ENCODE peak calls at places on chromosomes 3 and 15, in nine cellular contexts. Y, L, I, O, P, W, C, U and Z are unnamed samples.

GRCh38 chr3:183862610-183863009 is 22.1 kb downstream of the PARL start:
- DNase-seq in W (no peak), L (no peak), P (no peak), O (no peak), C (no peak), Y (no peak), U (no peak), I (no peak), Z (no peak)

GRCh38 chr15:87369269-87369668 is 887.3 kb downstream of the NTRK3 start:
- DNase-seq in L (peak; percentile 70), U (no peak), Y (peak; percentile 76), P (no peak), O (no peak), C (no peak), W (no peak), I (no peak), Z (peak; percentile 5)

GRCh38 chr3:157136647-157137387 is 23.1 kb downstream of the CCNL1 start:
- DNase-seq in W (no peak), L (peak; percentile 23), C (peak; percentile 63), Y (no peak), I (no peak), O (no peak), U (no peak), P (no peak), Z (no peak)

GRCh38 chr3:27713066-27713400 is 9.1 kb downstream of the EOMES start:
- DNase-seq in C (no peak), Y (no peak), O (no peak), P (no peak), I (no peak), U (no peak), W (no peak), L (no peak), Z (no peak)

GRCh38 chr3:127256872-127257271 is 31.0 kb downstream of the PRR20G start:
- DNase-seq in C (no peak), U (no peak), I (no peak), W (no peak), Y (no peak), P (no peak), L (no peak), O (no peak), Z (no peak)

GRCh38 chr3:184259878-184260570 is 1.3 kb downstream of the CAMK2N2 start:
- DNase-seq in C (peak; percentile 19), I (no peak), L (peak; percentile 86), P (no peak), Y (peak; percentile 66), U (no peak), W (peak; percentile 59), O (no peak), Z (peak; percentile 12)

GRCh38 chr3:12194669-12195161 is 36.0 kb upstream of the TIMP4 start:
- DNase-seq in C (peak; percentile 86), W (no peak), L (no peak), I (no peak), P (no peak), O (no peak), Y (peak; percentile 66), U (no peak), Z (peak; percentile 59)

GRCh38 chr3:183308746-183309145 is 55.7 kb downstream of the B3GNT5 start:
- DNase-seq in C (no peak), L (no peak), P (no peak), O (no peak), W (no peak), Y (no peak), U (no peak), I (no peak), Z (no peak)

GRCh38 chr3:51961607-51962569 is 5.4 kb downstream of the PCBP4 start:
- DNase-seq in W (no peak), I (no peak), L (no peak), U (no peak), P (no peak), C (no peak), O (no peak), Y (no peak), Z (no peak)

GRCh38 chr3:48399387-48400172 is 27.6 kb downstream of the FBXW12 start:
- DNase-seq in P (no peak), L (no peak), C (no peak), I (no peak), U (no peak), Y (peak; percentile 1), O (no peak), W (peak; percentile 13), Z (no peak)

GRCh38 chr3:177282028-177282655 is 84.9 kb upstream of the TBL1XR1 start:
- DNase-seq in Y (no peak), O (no peak), L (no peak), P (no peak), C (no peak), W (no peak), I (no peak), U (no peak), Z (no peak)

GRCh38 chr3:194485471-194485875 is 1.3 kb downstream of the ATP13A3 start:
- DNase-seq in I (no peak), Y (no peak), P (no peak), C (no peak), O (no peak), U (no peak), L (peak; percentile 40), W (no peak), Z (peak; percentile 24)

GRCh38 chr3:73508330-73508954 is 116.3 kb downstream of the PDZRN3 start:
- DNase-seq in U (peak; percentile 42), W (no peak), O (no peak), Y (peak; percentile 24), I (no peak), L (peak; percentile 71), C (peak; percentile 67), P (peak; percentile 66), Z (peak; percentile 64)

GRCh38 chr3:59412506-59412905 is 362.7 kb upstream of the CFAP20DC start:
- DNase-seq in L (peak; percentile 21), U (no peak), W (no peak), I (no peak), P (no peak), Y (no peak), O (no peak), C (no peak), Z (no peak)

GRCh38 chr15:85597155-85597815 is 197.4 kb downstream of the KLHL25 start:
- DNase-seq in W (no peak), C (no peak), O (no peak), Y (no peak), P (no peak), U (no peak), L (no peak), I (no peak), Z (peak; percentile 4)

GRCh38 chr15:65414841-65415621 is 7.7 kb downstream of the IGDCC4 start:
- DNase-seq in Y (peak; percentile 79), O (no peak), W (no peak), L (no peak), C (no peak), U (no peak), P (no peak), I (no peak), Z (no peak)

GRCh38 chr15:69446947-69447346 is 5.7 kb upstream of the RPLP1 start:
- DNase-seq in W (no peak), P (no peak), U (no peak), O (no peak), C (no peak), L (no peak), Y (no peak), I (no peak), Z (no peak)

GRCh38 chr15:84731774-84732173 is 15.8 kb upstream of the SEC11A start:
- DNase-seq in W (no peak), U (no peak), L (peak; percentile 85), P (no peak), Y (no peak), O (no peak), C (no peak), I (no peak), Z (no peak)

GRCh38 chr3:171374661-171375285 is 85.4 kb downstream of the TNIK start:
- DNase-seq in I (no peak), W (no peak), P (no peak), O (no peak), U (no peak), L (peak; percentile 44), Y (peak; percentile 72), C (peak; percentile 30), Z (no peak)

GRCh38 chr3:67329358-67329757 is 325.1 kb downstream of the SUCLG2 start:
- DNase-seq in C (no peak), O (no peak), I (no peak), U (no peak), W (no peak), P (no peak), Y (no peak), L (no peak), Z (no peak)

GRCh38 chr3:170768334-170768801 is 101.6 kb downstream of the RPL22L1 start:
- DNase-seq in L (peak; percentile 38), W (no peak), I (no peak), C (no peak), U (no peak), O (no peak), P (no peak), Y (peak; percentile 70), Z (peak; percentile 81)

GRCh38 chr15:89781891-89782618 is 5.9 kb downstream of the MESP2 start:
- DNase-seq in U (no peak), C (peak; percentile 47), Y (peak; percentile 77), P (no peak), I (no peak), O (no peak), L (peak; percentile 72), W (no peak), Z (peak; percentile 14)

GRCh38 chr3:183192650-183193300 is 30.2 kb upstream of the LAMP3 start:
- DNase-seq in I (no peak), L (no peak), Y (peak; percentile 29), C (no peak), U (no peak), O (no peak), W (no peak), P (no peak), Z (no peak)

GRCh38 chr3:122003112-122003511 is 18.9 kb downstream of the ILDR1 start:
- DNase-seq in I (no peak), U (no peak), Y (no peak), P (no peak), C (no peak), L (no peak), O (no peak), W (no peak), Z (no peak)

GRCh38 chr3:52088445-52089367 is 32.3 kb upstream of the DUSP7 start:
- DNase-seq in C (no peak), P (peak; percentile 61), I (no peak), U (peak; percentile 52), L (no peak), W (no peak), Y (peak; percentile 34), O (no peak), Z (no peak)

GRCh38 chr3:105847865-105848264 is 20.9 kb downstream of the CBLB start:
- DNase-seq in I (no peak), O (no peak), W (no peak), C (no peak), Y (no peak), L (no peak), P (no peak), U (no peak), Z (no peak)

GRCh38 chr15:64246364-64247189 is 83.8 kb upstream of the PPIB start:
- DNase-seq in Y (peak; percentile 90), L (peak; percentile 60), U (no peak), W (no peak), O (no peak), C (no peak), I (no peak), P (peak; percentile 29), Z (peak; percentile 93)

GRCh38 chr3:171283248-171284222 is 176.7 kb downstream of the TNIK start:
- DNase-seq in U (no peak), Y (peak; percentile 34), L (no peak), W (no peak), O (no peak), P (peak; percentile 27), I (no peak), C (no peak), Z (no peak)

GRCh38 chr3:38129058-38129457 is 7.9 kb downstream of the ACAA1 start:
- DNase-seq in I (no peak), L (no peak), Y (no peak), W (peak; percentile 9), O (no peak), U (no peak), C (no peak), P (peak; percentile 5), Z (no peak)

GRCh38 chr15:51137024-51137423 is 42.3 kb upstream of the TNFAIP8L3 start:
- DNase-seq in L (no peak), U (no peak), C (no peak), O (no peak), W (no peak), I (no peak), P (no peak), Y (no peak), Z (no peak)

GRCh38 chr15:78390823-78391222 is 47.2 kb upstream of the IREB2 start:
- DNase-seq in O (no peak), L (peak; percentile 23), P (no peak), C (no peak), U (no peak), Y (no peak), I (no peak), W (no peak), Z (no peak)